ENCODE peak calls at places on chromosomes 6 and 20, in seven cellular contexts. One of them, this sample, is unnamed.

GRCh38 chr20:38143646-38144554 is 21.2 kb downstream of the TGM2 start:
- DNase-seq in activated CD4-positive, alpha-beta T cell treated with anti-CD3 and anti-CD28 coated beads, Interleukin-2, amount 10 ng/mL, durations not matched to agents 7 days and 5 days: no peak
- DNase-seq in heart left ventricle: peak
- DNase-seq in BJ: peak
- DNase-seq in H7: no peak
- DNase-seq in astrocyte of the spinal cord: peak
- DNase-seq in astrocyte of the cerebellum: no peak
- DNase-seq in this sample: peak

GRCh38 chr20:38727602-38728236 is 3.4 kb downstream of the SLC32A1 start:
- DNase-seq in activated CD4-positive, alpha-beta T cell treated with anti-CD3 and anti-CD28 coated beads, Interleukin-2, amount 10 ng/mL, durations not matched to agents 7 days and 5 days: no peak
- DNase-seq in heart left ventricle: no peak
- DNase-seq in BJ: no peak
- DNase-seq in H7: no peak
- DNase-seq in astrocyte of the spinal cord: no peak
- DNase-seq in astrocyte of the cerebellum: no peak
- DNase-seq in this sample: no peak

GRCh38 chr6:4848382-4849068 is 72.3 kb downstream of the CDYL start:
- DNase-seq in activated CD4-positive, alpha-beta T cell treated with anti-CD3 and anti-CD28 coated beads, Interleukin-2, amount 10 ng/mL, durations not matched to agents 7 days and 5 days: no peak
- DNase-seq in heart left ventricle: peak
- DNase-seq in BJ: no peak
- DNase-seq in H7: no peak
- DNase-seq in astrocyte of the spinal cord: peak
- DNase-seq in astrocyte of the cerebellum: no peak
- DNase-seq in this sample: peak

GRCh38 chr6:152642578-152643375 is 5.6 kb upstream of the SYNE1 start:
- DNase-seq in activated CD4-positive, alpha-beta T cell treated with anti-CD3 and anti-CD28 coated beads, Interleukin-2, amount 10 ng/mL, durations not matched to agents 7 days and 5 days: peak
- DNase-seq in heart left ventricle: peak
- DNase-seq in BJ: no peak
- DNase-seq in H7: peak
- DNase-seq in astrocyte of the spinal cord: peak
- DNase-seq in astrocyte of the cerebellum: peak
- DNase-seq in this sample: peak

GRCh38 chr6:72205500-72205899 is 319.1 kb downstream of the RIMS1 start:
- DNase-seq in activated CD4-positive, alpha-beta T cell treated with anti-CD3 and anti-CD28 coated beads, Interleukin-2, amount 10 ng/mL, durations not matched to agents 7 days and 5 days: no peak
- DNase-seq in heart left ventricle: no peak
- DNase-seq in BJ: no peak
- DNase-seq in H7: no peak
- DNase-seq in astrocyte of the spinal cord: no peak
- DNase-seq in astrocyte of the cerebellum: no peak
- DNase-seq in this sample: no peak

GRCh38 chr6:34025112-34025807 is 120.6 kb downstream of the GRM4 start:
- DNase-seq in activated CD4-positive, alpha-beta T cell treated with anti-CD3 and anti-CD28 coated beads, Interleukin-2, amount 10 ng/mL, durations not matched to agents 7 days and 5 days: no peak
- DNase-seq in heart left ventricle: no peak
- DNase-seq in BJ: no peak
- DNase-seq in H7: no peak
- DNase-seq in astrocyte of the spinal cord: no peak
- DNase-seq in astrocyte of the cerebellum: no peak
- DNase-seq in this sample: no peak

GRCh38 chr6:39409889-39410288 is 87.4 kb upstream of the KCNK16 start:
- DNase-seq in activated CD4-positive, alpha-beta T cell treated with anti-CD3 and anti-CD28 coated beads, Interleukin-2, amount 10 ng/mL, durations not matched to agents 7 days and 5 days: no peak
- DNase-seq in heart left ventricle: no peak
- DNase-seq in BJ: no peak
- DNase-seq in H7: no peak
- DNase-seq in astrocyte of the spinal cord: no peak
- DNase-seq in astrocyte of the cerebellum: no peak
- DNase-seq in this sample: no peak

GRCh38 chr6:63295553-63295952 is 24.2 kb downstream of the LGSN start:
- DNase-seq in activated CD4-positive, alpha-beta T cell treated with anti-CD3 and anti-CD28 coated beads, Interleukin-2, amount 10 ng/mL, durations not matched to agents 7 days and 5 days: no peak
- DNase-seq in heart left ventricle: no peak
- DNase-seq in BJ: no peak
- DNase-seq in H7: no peak
- DNase-seq in astrocyte of the spinal cord: no peak
- DNase-seq in astrocyte of the cerebellum: no peak
- DNase-seq in this sample: no peak

GRCh38 chr20:37541326-37541725 is 13.7 kb upstream of the BLCAP start:
- DNase-seq in activated CD4-positive, alpha-beta T cell treated with anti-CD3 and anti-CD28 coated beads, Interleukin-2, amount 10 ng/mL, durations not matched to agents 7 days and 5 days: no peak
- DNase-seq in heart left ventricle: no peak
- DNase-seq in BJ: no peak
- DNase-seq in H7: no peak
- DNase-seq in astrocyte of the spinal cord: no peak
- DNase-seq in astrocyte of the cerebellum: no peak
- DNase-seq in this sample: no peak

GRCh38 chr6:106617302-106617701 is 12.0 kb downstream of the RTN4IP1 start:
- DNase-seq in activated CD4-positive, alpha-beta T cell treated with anti-CD3 and anti-CD28 coated beads, Interleukin-2, amount 10 ng/mL, durations not matched to agents 7 days and 5 days: no peak
- DNase-seq in heart left ventricle: no peak
- DNase-seq in BJ: no peak
- DNase-seq in H7: no peak
- DNase-seq in astrocyte of the spinal cord: no peak
- DNase-seq in astrocyte of the cerebellum: no peak
- DNase-seq in this sample: no peak

GRCh38 chr6:170094686-170095272 is 196.1 kb downstream of the DLL1 start:
- DNase-seq in activated CD4-positive, alpha-beta T cell treated with anti-CD3 and anti-CD28 coated beads, Interleukin-2, amount 10 ng/mL, durations not matched to agents 7 days and 5 days: no peak
- DNase-seq in heart left ventricle: no peak
- DNase-seq in BJ: no peak
- DNase-seq in H7: no peak
- DNase-seq in astrocyte of the spinal cord: no peak
- DNase-seq in astrocyte of the cerebellum: no peak
- DNase-seq in this sample: no peak

GRCh38 chr20:64233725-64234124 is 21.8 kb upstream of the PCMTD2 start:
- DNase-seq in activated CD4-positive, alpha-beta T cell treated with anti-CD3 and anti-CD28 coated beads, Interleukin-2, amount 10 ng/mL, durations not matched to agents 7 days and 5 days: no peak
- DNase-seq in heart left ventricle: peak
- DNase-seq in BJ: no peak
- DNase-seq in H7: no peak
- DNase-seq in astrocyte of the spinal cord: no peak
- DNase-seq in astrocyte of the cerebellum: no peak
- DNase-seq in this sample: peak

GRCh38 chr6:48610846-48611245 is 499.8 kb upstream of the PTCHD4 start:
- DNase-seq in activated CD4-positive, alpha-beta T cell treated with anti-CD3 and anti-CD28 coated beads, Interleukin-2, amount 10 ng/mL, durations not matched to agents 7 days and 5 days: no peak
- DNase-seq in heart left ventricle: no peak
- DNase-seq in BJ: no peak
- DNase-seq in H7: no peak
- DNase-seq in astrocyte of the spinal cord: peak
- DNase-seq in astrocyte of the cerebellum: peak
- DNase-seq in this sample: no peak